ENCODE peak calls at places on chromosomes 3 and 15, in eight cellular contexts. U, Q, H, L, N, P, G and Z are unnamed samples.

GRCh38 chr3:161559177-161559998 is 62.8 kb downstream of the OTOL1 start:
- DNase-seq in U (peak; percentile 73), Q (no peak), H (no peak), L (no peak), N (no peak), P (peak; percentile 45), G (no peak), Z (peak; percentile 23)

GRCh38 chr15:78360426-78360825 is 20.3 kb downstream of the CRABP1 start:
- DNase-seq in U (peak; percentile 33), Q (peak; percentile 58), H (no peak), L (peak; percentile 43), N (no peak), P (no peak), G (no peak), Z (no peak)

GRCh38 chr15:31455499-31455898 is 128.9 kb downstream of the KLF13 start:
- DNase-seq in U (peak; percentile 49), Q (no peak), H (no peak), L (no peak), N (no peak), P (no peak), G (no peak), Z (no peak)

GRCh38 chr3:114121996-114122709 is 56.7 kb downstream of the DRD3 start:
- DNase-seq in U (no peak), Q (no peak), H (no peak), L (no peak), N (no peak), P (peak; percentile 83), G (no peak), Z (no peak)

GRCh38 chr3:72836923-72837322 is 11.3 kb downstream of the SHQ1 start:
- DNase-seq in U (no peak), Q (peak; percentile 86), H (no peak), L (peak; percentile 43), N (no peak), P (no peak), G (no peak), Z (no peak)

GRCh38 chr3:71010731-71011455 is 572.6 kb downstream of the FOXP1 start:
- DNase-seq in U (no peak), Q (no peak), H (no peak), L (no peak), N (no peak), P (no peak), G (no peak), Z (no peak)

GRCh38 chr3:116474356-116475200 is 29.3 kb upstream of the LSAMP start:
- DNase-seq in U (no peak), Q (no peak), H (no peak), L (no peak), N (no peak), P (peak; percentile 59), G (no peak), Z (no peak)

GRCh38 chr3:13883681-13884080 is 3.8 kb upstream of the WNT7A start:
- DNase-seq in U (no peak), Q (no peak), H (no peak), L (no peak), N (no peak), P (no peak), G (no peak), Z (no peak)

GRCh38 chr3:151130437-151130836 is 45.0 kb downstream of the MED12L start:
- DNase-seq in U (no peak), Q (no peak), H (no peak), L (no peak), N (no peak), P (no peak), G (no peak), Z (no peak)

GRCh38 chr15:68377766-68378165 is 54.2 kb downstream of the ITGA11 start:
- DNase-seq in U (no peak), Q (no peak), H (no peak), L (no peak), N (no peak), P (no peak), G (no peak), Z (no peak)